ENCODE peak calls at places on chromosomes 2 and 18, in five cellular contexts. M is IMR-90, Z is tibial artery, A is HFFc6, G is H9. T is an unnamed sample.

GRCh38 chr2:188383158-188383557 is 91.5 kb downstream of the GULP1 start:
- DNase-seq in M (peak; percentile 24), Z (no peak), A (no peak), G (no peak), T (no peak)

GRCh38 chr2:46849741-46850474 is 65.7 kb downstream of the MCFD2 start:
- DNase-seq in Z (peak; percentile 34), G (no peak), M (peak; percentile 97), A (peak; percentile 42), T (peak; percentile 33)

GRCh38 chr2:111202266-111203040 is 81.7 kb downstream of the BCL2L11 start:
- DNase-seq in M (peak; percentile 89), G (no peak), A (peak; percentile 24), Z (no peak), T (no peak)

GRCh38 chr2:234690569-234691225 is 193.8 kb upstream of the ARL4C start:
- DNase-seq in A (no peak), M (peak; percentile 58), G (no peak), Z (no peak), T (no peak)

GRCh38 chr18:13713455-13714055 is 12.8 kb downstream of the FAM210A start:
- DNase-seq in Z (no peak), G (no peak), M (no peak), A (no peak), T (no peak)

GRCh38 chr2:156147594-156148330 is 184.8 kb downstream of the NR4A2 start:
- DNase-seq in A (no peak), Z (no peak), M (no peak), G (no peak), T (no peak)

GRCh38 chr2:238945433-238946150 is 97.7 kb downstream of the TWIST2 start:
- DNase-seq in M (peak; percentile 42), Z (peak; percentile 68), G (peak; percentile 88), A (peak; percentile 55), T (peak; percentile 48)

GRCh38 chr2:9378433-9379371 is 44.6 kb downstream of the ITGB1BP1 start:
- DNase-seq in Z (peak; percentile 86), G (peak; percentile 52), A (peak; percentile 63), M (peak; percentile 90), T (no peak)

GRCh38 chr2:43944915-43945314 is 50.9 kb downstream of the LRPPRC start:
- DNase-seq in M (no peak), Z (no peak), A (no peak), G (no peak), T (no peak)

GRCh38 chr2:43948370-43948769 is 47.4 kb downstream of the LRPPRC start:
- DNase-seq in A (no peak), G (no peak), Z (no peak), M (no peak), T (no peak)

GRCh38 chr2:43945439-43945838 is 50.4 kb downstream of the LRPPRC start:
- DNase-seq in A (no peak), Z (no peak), M (no peak), G (no peak), T (no peak)

GRCh38 chr2:43950383-43951008 is 45.3 kb downstream of the LRPPRC start:
- DNase-seq in M (peak; percentile 51), G (no peak), Z (no peak), A (peak; percentile 26), T (no peak)
- TF ChIP-seq CTCF in M (peak; percentile 45), G (peak; percentile 62), Z (peak; percentile 21), A (peak; percentile 73), T (peak; percentile 33)

GRCh38 chr18:47100214-47100831 is 50.0 kb downstream of the HDHD2 start:
- DNase-seq in A (peak; percentile 55), M (peak; percentile 60), Z (peak; percentile 22), G (peak; percentile 78), T (peak; percentile 59)
- TF ChIP-seq CTCF in A (peak; percentile 88), M (peak; percentile 85), Z (peak; percentile 65), G (peak; percentile 89), T (peak; percentile 75)

DNA sequence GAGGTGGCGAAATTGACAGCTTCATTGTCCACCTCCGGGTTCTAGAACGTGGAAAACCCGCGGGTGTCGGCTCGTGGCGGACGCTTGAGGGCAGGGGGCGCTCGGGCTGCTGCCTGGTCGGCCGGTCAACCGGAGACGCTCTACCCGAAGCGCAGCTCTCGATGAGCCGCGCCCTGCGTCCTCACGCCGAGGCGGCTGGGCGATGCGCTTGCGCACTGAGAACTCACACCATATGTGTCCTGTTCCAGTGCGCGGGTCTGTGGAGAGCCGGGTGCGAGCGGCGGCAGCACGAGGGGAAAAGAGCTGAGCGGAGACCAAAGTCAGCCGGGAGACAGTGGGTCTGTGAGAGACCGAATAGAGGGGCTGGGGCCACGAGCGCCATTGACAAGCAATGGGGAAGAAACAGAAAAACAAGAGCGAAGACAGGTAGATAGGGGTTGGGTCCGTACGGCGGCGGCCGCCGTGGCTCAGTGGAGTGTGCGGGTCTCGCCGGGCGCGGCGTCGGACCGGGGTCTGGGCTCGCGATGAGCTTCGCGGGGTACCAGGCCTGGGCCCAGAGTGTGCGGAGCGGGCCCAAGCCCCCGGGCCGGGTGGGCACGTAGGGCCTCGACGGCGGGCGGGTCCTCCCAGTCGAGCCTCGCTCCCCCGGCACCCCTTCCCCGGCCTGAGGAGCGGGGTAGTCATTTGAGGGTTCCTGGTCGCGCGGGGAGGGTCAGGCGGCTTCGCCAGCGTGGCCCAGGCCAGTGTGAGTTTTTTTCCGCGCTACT is at the start of gene EIF5B:
- DNase-seq in G (peak; percentile 95), A (peak; percentile 93), Z (peak; percentile 95), M (peak; percentile 95), T (peak; percentile 98)
- TF ChIP-seq CTCF in G (peak; percentile 79), A (peak; percentile 76), Z (peak; percentile 57), M (peak; percentile 73), T (peak; percentile 41)

DNA sequence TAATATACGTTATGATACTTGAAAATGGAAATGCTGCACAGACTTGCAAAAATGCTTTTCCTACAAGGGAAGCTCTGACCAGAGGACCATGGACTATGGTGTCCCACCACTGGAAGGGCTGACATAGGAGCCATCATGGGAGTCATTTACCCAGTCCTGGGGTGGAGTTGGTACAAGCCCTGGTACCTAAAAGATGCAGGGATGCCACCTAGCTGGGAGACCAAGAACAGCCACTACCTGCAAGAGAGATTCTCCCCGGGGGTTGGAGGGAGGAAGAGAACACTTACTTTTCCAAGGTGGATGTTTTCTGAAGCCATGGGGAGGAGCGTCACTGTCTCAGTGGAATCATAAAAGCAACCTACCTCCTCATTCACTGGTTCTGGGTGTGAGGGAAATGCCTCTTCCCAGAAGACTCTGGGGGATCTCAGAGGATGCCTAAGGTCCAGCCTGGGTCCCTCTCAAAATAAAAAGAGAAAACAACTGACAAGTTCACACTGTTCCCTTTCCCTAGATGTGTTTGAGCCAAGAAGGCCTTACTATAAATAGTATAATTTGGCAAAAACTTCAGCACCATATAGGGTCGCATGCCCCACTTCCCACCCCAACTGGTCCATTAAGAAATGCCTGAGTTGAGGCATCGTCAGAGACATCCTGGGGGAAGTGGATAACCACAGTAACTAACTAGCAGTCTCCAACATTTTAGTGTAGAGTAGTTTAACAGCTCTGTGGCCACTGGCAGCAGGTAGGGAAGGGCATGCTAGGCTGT is 39.9 kb downstream of the REEP1 start:
- DNase-seq in Z (no peak), M (no peak), A (no peak), G (peak; percentile 44), T (no peak)
- TF ChIP-seq CTCF in Z (peak; percentile 23), M (peak; percentile 4), A (peak; percentile 43), G (peak; percentile 49), T (no peak)

T was measured in right lobe of liver.